ENCODE peak calls at places on chromosomes 1 and 21, in nine cellular contexts. I is thoracic aorta; X is glutamatergic neuron; Z is activated naive CD4-positive, alpha-beta T cell treated with anti-CD3 and anti-CD28 coated beads for 36 hours; S is activated T-cell treated with anti-CD3 and anti-CD28 coated beads, Interleukin-2, amount 50 U/mL, for 72 hours; L is amniotic stem cell; P is ovary; U is A172; Y is KBM-7. N is an unnamed sample.

GRCh38 chr1:59900640-59901039 is 25.9 kb downstream of the CYP2J2 start:
- DNase-seq in L (no peak), S (no peak), X (no peak), I (no peak), U (no peak), Z (no peak), Y (no peak), P (no peak), N (no peak)

GRCh38 chr21:26795866-26796329 is 49.3 kb downstream of the ADAMTS1 start:
- DNase-seq in X (no peak), Y (no peak), L (peak), U (peak), P (peak), S (no peak), I (no peak), Z (no peak), N (no peak)

GRCh38 chr1:231184891-231185290 is 23.0 kb downstream of the TRIM67 start:
- DNase-seq in P (no peak), U (no peak), X (no peak), L (no peak), I (no peak), S (no peak), Y (no peak), Z (no peak), N (no peak)

GRCh38 chr1:154869351-154870116 is 547 bp downstream of the KCNN3 start:
- DNase-seq in L (no peak), P (peak), U (no peak), X (peak), S (no peak), Y (no peak), Z (peak), I (peak), N (no peak)

GRCh38 chr1:196160066-196160795 is 448.0 kb downstream of the KCNT2 start:
- DNase-seq in X (no peak), I (no peak), Y (no peak), L (peak), S (no peak), P (no peak), U (peak), Z (no peak), N (no peak)

GRCh38 chr1:208369658-208370057 is 125.5 kb upstream of the PLXNA2 start:
- DNase-seq in Y (no peak), X (no peak), Z (no peak), P (no peak), S (no peak), U (no peak), L (no peak), I (no peak), N (no peak)

GRCh38 chr1:62198781-62199125 is 4.1 kb downstream of the L1TD1 start:
- DNase-seq in Z (no peak), X (no peak), I (no peak), Y (no peak), P (peak), U (peak), L (no peak), S (no peak), N (no peak)

GRCh38 chr1:21666572-21667320 is 2.4 kb downstream of the RAP1GAP start:
- DNase-seq in P (no peak), S (no peak), X (no peak), L (no peak), Y (no peak), Z (no peak), U (no peak), I (no peak), N (no peak)

GRCh38 chr21:42102063-42102462 is 30.9 kb downstream of the UMODL1 start:
- DNase-seq in Z (no peak), Y (no peak), P (no peak), S (no peak), L (no peak), X (no peak), I (no peak), U (peak), N (no peak)

N was measured in NCI-H524 treated with DMSO at 0.1 percent for 48 hours.